ENCODE peak calls at places on chromosomes 13 and 19, in five cellular contexts. C is dorsolateral prefrontal cortex, P is Panc1, U is transverse colon, L is T-helper 2 cell. E is an unnamed sample.

GRCh38 chr19:18128805-18129204 is 24.2 kb upstream of the PIK3R2 start:
- DNase-seq in C (no peak), P (no peak), U (no peak), L (no peak), E (no peak)

GRCh38 chr13:62483774-62484173 is 1068.1 kb upstream of the PCDH20 start:
- DNase-seq in C (no peak), P (no peak), U (no peak), L (no peak), E (no peak)

GRCh38 chr19:7596191-7596937 is 701 bp downstream of the CAMSAP3 start:
- DNase-seq in C (no peak), P (no peak), U (peak; percentile 36), L (no peak), E (no peak)

GRCh38 chr19:18604820-18605159 is 1.8 kb downstream of the CRLF1 start:
- DNase-seq in C (no peak), P (no peak), U (no peak), L (no peak), E (no peak)

GRCh38 chr13:24916464-24916863 is 152.5 kb downstream of the RNF17 start:
- DNase-seq in C (no peak), P (no peak), U (no peak), L (no peak), E (no peak)

GRCh38 chr19:11580665-11581418 is 3.4 kb upstream of the ACP5 start:
- DNase-seq in C (no peak), P (no peak), U (no peak), L (no peak), E (no peak)

GRCh38 chr19:55117063-55117635 is 288 bp downstream of the PPP1R12C start:
- DNase-seq in C (no peak), P (no peak), U (peak; percentile 32), L (no peak), E (no peak)

GRCh38 chr19:2332341-2333026 is 4.0 kb downstream of the SPPL2B start:
- DNase-seq in C (no peak), P (no peak), U (peak; percentile 69), L (no peak), E (no peak)

GRCh38 chr19:15934332-15935078 is at the start of gene CYP4F11:
- DNase-seq in C (peak; percentile 54), P (no peak), U (peak; percentile 95), L (no peak), E (peak; percentile 12)

GRCh38 chr13:53191091-53191490 is 162.5 kb downstream of the OLFM4 start:
- DNase-seq in C (no peak), P (no peak), U (no peak), L (no peak), E (no peak)

GRCh38 chr19:19627716-19628498 is at the start of gene LPAR2:
- DNase-seq in C (no peak), P (no peak), U (peak; percentile 82), L (peak; percentile 75), E (no peak)

GRCh38 chr13:93039131-93039530 is 187.5 kb upstream of the GPC6 start:
- DNase-seq in C (no peak), P (no peak), U (no peak), L (no peak), E (no peak)

GRCh38 chr13:85728831-85729230 is 70.4 kb downstream of the SLITRK6 start:
- DNase-seq in C (no peak), P (no peak), U (no peak), L (no peak), E (no peak)

GRCh38 chr19:38294090-38294489 is 10.0 kb upstream of the C19orf33 start:
- DNase-seq in C (peak; percentile 41), P (no peak), U (no peak), L (no peak), E (no peak)

GRCh38 chr13:66618702-66619101 is 611.4 kb downstream of the PCDH9 start:
- DNase-seq in C (no peak), P (no peak), U (no peak), L (no peak), E (no peak)

GRCh38 chr13:25836709-25837316 is 215.0 kb downstream of the SHISA2 start:
- DNase-seq in C (no peak), P (no peak), U (no peak), L (no peak), E (no peak)

GRCh38 chr13:23805015-23805583 is 84.1 kb downstream of the MIPEP start:
- DNase-seq in C (no peak), P (no peak), U (no peak), L (no peak), E (no peak)

GRCh38 chr13:46795321-46795720 is 1.6 kb downstream of the ESD start:
- DNase-seq in C (no peak), P (no peak), U (no peak), L (no peak), E (peak; percentile 5)

GRCh38 chr19:47356900-47357299 is 7.8 kb downstream of the DHX34 start:
- DNase-seq in C (no peak), P (no peak), U (no peak), L (no peak), E (peak; percentile 24)

GRCh38 chr13:84985860-84986259 is 813.4 kb downstream of the SLITRK6 start:
- DNase-seq in C (no peak), P (no peak), U (no peak), L (no peak), E (no peak)

E was measured in cerebellum.